ENCODE peak calls at places on chromosomes 16 and 17, in nine cellular contexts. C is left cardiac atrium; V is activated CD8-positive, alpha-beta T cell treated with anti-CD3 and anti-CD28 coated beads for 36 hours; Y is activated CD8-positive, alpha-beta memory T cell treated with anti-CD3 and anti-CD28 coated beads, Interleukin-2, amount 10 ng/mL, durations not matched to agents 7 days and 5 days; H is foreskin keratinocyte; X is natural killer cell; B is aorta; Z is CD4-positive, alpha-beta T cell; F is Panc1. O is an unnamed sample.

GRCh38 chr17:44466339-44466738 is 36.9 kb downstream of the GPATCH8 start:
- ATAC-seq in C (no peak), V (no peak), Y (no peak), H (no peak), X (no peak), B (no peak), Z (no peak), F (no peak), O (no peak)

GRCh38 chr16:4089811-4090293 is 26.4 kb downstream of the ADCY9 start:
- ATAC-seq in C (no peak), V (no peak), Y (no peak), H (no peak), X (no peak), B (no peak), Z (no peak), F (peak; percentile 31), O (no peak)

GRCh38 chr17:9880582-9880999 is 24.5 kb downstream of the RCVRN start:
- ATAC-seq in C (peak; percentile 59), V (no peak), Y (no peak), H (peak; percentile 68), X (no peak), B (no peak), Z (no peak), F (no peak), O (no peak)

GRCh38 chr16:952321-952720 is 18.5 kb downstream of the LMF1 start:
- ATAC-seq in C (no peak), V (no peak), Y (no peak), H (no peak), X (no peak), B (no peak), Z (no peak), F (peak; percentile 74), O (no peak)

GRCh38 chr17:37502009-37502936 is 12.6 kb downstream of the DUSP14 start:
- ATAC-seq in C (no peak), V (no peak), Y (no peak), H (no peak), X (no peak), B (no peak), Z (no peak), F (no peak), O (no peak)

GRCh38 chr17:17581509-17581908 is 10.0 kb downstream of the PEMT start:
- ATAC-seq in C (no peak), V (no peak), Y (no peak), H (no peak), X (no peak), B (no peak), Z (no peak), F (no peak), O (no peak)

GRCh38 chr16:13463619-13464018 is 456.3 kb upstream of the ERCC4 start:
- ATAC-seq in C (no peak), V (no peak), Y (no peak), H (no peak), X (no peak), B (no peak), Z (no peak), F (no peak), O (no peak)

GRCh38 chr17:55152236-55152635 is 112.5 kb upstream of the HLF start:
- ATAC-seq in C (no peak), V (no peak), Y (no peak), H (peak; percentile 79), X (no peak), B (no peak), Z (no peak), F (no peak), O (no peak)

GRCh38 chr17:57530026-57530425 is 215.1 kb downstream of the CCDC182 start:
- ATAC-seq in C (no peak), V (no peak), Y (no peak), H (no peak), X (no peak), B (no peak), Z (no peak), F (no peak), O (no peak)

GRCh38 chr17:48413613-48414405 is 16.2 kb downstream of the SKAP1 start:
- ATAC-seq in C (no peak), V (peak; percentile 49), Y (peak; percentile 62), H (no peak), X (peak; percentile 91), B (no peak), Z (peak; percentile 74), F (no peak), O (no peak)

GRCh38 chr16:1422076-1422475 is 1.5 kb upstream of the UQCC4 start:
- ATAC-seq in C (no peak), V (no peak), Y (no peak), H (no peak), X (no peak), B (no peak), Z (no peak), F (no peak), O (no peak)

GRCh38 chr17:80822700-80823410 is 168.8 kb upstream of the CHMP6 start:
- ATAC-seq in C (no peak), V (no peak), Y (no peak), H (no peak), X (no peak), B (no peak), Z (peak; percentile 50), F (no peak), O (no peak)

GRCh38 chr17:81148986-81149533 is 16.2 kb upstream of the PVALEF start:
- ATAC-seq in C (no peak), V (no peak), Y (no peak), H (peak; percentile 10), X (peak; percentile 63), B (peak; percentile 39), Z (no peak), F (no peak), O (no peak)

GRCh38 chr16:14364386-14365199 is 265.5 kb downstream of the PARN start:
- ATAC-seq in C (no peak), V (no peak), Y (no peak), H (peak; percentile 80), X (no peak), B (no peak), Z (no peak), F (peak; percentile 60), O (no peak)

GRCh38 chr17:57424273-57424672 is 167.9 kb downstream of the MSI2 start:
- ATAC-seq in C (no peak), V (no peak), Y (no peak), H (no peak), X (no peak), B (no peak), Z (no peak), F (no peak), O (no peak)

GRCh38 chr17:34892864-34893263 is 68.4 kb downstream of the CCT6B start:
- ATAC-seq in C (no peak), V (no peak), Y (no peak), H (no peak), X (no peak), B (no peak), Z (no peak), F (peak; percentile 83), O (no peak)

GRCh38 chr17:75146597-75146996 is 7.7 kb downstream of the JPT1 start:
- ATAC-seq in C (no peak), V (no peak), Y (no peak), H (no peak), X (no peak), B (no peak), Z (no peak), F (no peak), O (no peak)

GRCh38 chr17:74512624-74513084 is 18.6 kb downstream of the CD300LB start:
- ATAC-seq in C (no peak), V (peak; percentile 86), Y (peak; percentile 34), H (no peak), X (peak; percentile 50), B (no peak), Z (no peak), F (no peak), O (peak; percentile 34)

GRCh38 chr17:76432712-76433336 is 20.1 kb downstream of the UBE2O start:
- ATAC-seq in C (no peak), V (peak; percentile 79), Y (peak; percentile 39), H (no peak), X (peak; percentile 68), B (no peak), Z (peak; percentile 52), F (peak; percentile 69), O (no peak)

GRCh38 chr16:89187337-89188063 is 12.8 kb downstream of the SLC22A31 start:
- ATAC-seq in C (no peak), V (peak; percentile 59), Y (peak; percentile 57), H (peak; percentile 38), X (peak; percentile 61), B (no peak), Z (peak; percentile 41), F (no peak), O (no peak)

GRCh38 chr16:21946889-21947635 is 6.1 kb upstream of the UQCRC2 start:
- ATAC-seq in C (no peak), V (peak; percentile 82), Y (peak; percentile 41), H (no peak), X (no peak), B (no peak), Z (peak; percentile 74), F (no peak), O (no peak)

GRCh38 chr17:82188001-82188961 is 24.4 kb downstream of the CCDC57 start:
- ATAC-seq in C (no peak), V (no peak), Y (no peak), H (no peak), X (no peak), B (no peak), Z (no peak), F (peak; percentile 43), O (no peak)

GRCh38 chr16:11572301-11572995 is 14.3 kb downstream of the LITAF start:
- ATAC-seq in C (no peak), V (peak; percentile 68), Y (peak; percentile 40), H (no peak), X (peak; percentile 62), B (no peak), Z (peak; percentile 85), F (no peak), O (no peak)

GRCh38 chr17:53264730-53265129 is 558.0 kb upstream of the KIF2B start:
- ATAC-seq in C (no peak), V (no peak), Y (no peak), H (no peak), X (no peak), B (no peak), Z (no peak), F (no peak), O (no peak)

GRCh38 chr16:88938933-88939813 is 37.8 kb downstream of the CBFA2T3 start:
- ATAC-seq in C (peak; percentile 20), V (no peak), Y (no peak), H (no peak), X (no peak), B (peak; percentile 12), Z (no peak), F (no peak), O (peak; percentile 22)

GRCh38 chr16:20611350-20611902 is 35.3 kb upstream of the ACSM2B start:
- ATAC-seq in C (peak; percentile 36), V (no peak), Y (no peak), H (no peak), X (no peak), B (peak; percentile 58), Z (no peak), F (no peak), O (no peak)

GRCh38 chr17:79408251-79408650 is 202.6 kb downstream of the RBFOX3 start:
- ATAC-seq in C (no peak), V (no peak), Y (no peak), H (no peak), X (no peak), B (no peak), Z (no peak), F (no peak), O (no peak)

GRCh38 chr16:57066625-57067024 is 25.8 kb upstream of the CPNE2 start:
- ATAC-seq in C (no peak), V (no peak), Y (no peak), H (no peak), X (no peak), B (no peak), Z (no peak), F (no peak), O (no peak)

O was measured in gastroesophageal sphincter.